ENCODE peak calls at places on chromosomes 16 and 17, in four cellular contexts. Z, R, C and V are unnamed samples.

GRCh38 chr16:69406780-69407331 is 17.6 kb upstream of the CYB5B start:
- DNase-seq in Z (no peak), R (no peak), C (no peak), V (peak)

GRCh38 chr17:75457047-75457654 is 716 bp downstream of the TMEM94 start:
- DNase-seq in Z (peak), R (peak), C (peak), V (peak)

GRCh38 chr16:586645-587590 is 2.9 kb upstream of the RAB40C start:
- DNase-seq in Z (no peak), R (no peak), C (no peak), V (peak)

GRCh38 chr17:82300707-82301270 is 16.6 kb downstream of the CD7 start:
- DNase-seq in Z (peak), R (peak), C (peak), V (peak)

GRCh38 chr16:4450921-4451619 is 23.4 kb downstream of the NMRAL1 start:
- DNase-seq in Z (no peak), R (no peak), C (no peak), V (no peak)

GRCh38 chr16:3646348-3646920 is 8.1 kb upstream of the DNASE1 start:
- DNase-seq in Z (peak), R (peak), C (peak), V (no peak)

GRCh38 chr17:34542700-34543336 is 36.6 kb upstream of the TMEM132E start:
- DNase-seq in Z (peak), R (no peak), C (peak), V (peak)

GRCh38 chr17:69228576-69228975 is at the start of gene ABCA10:
- DNase-seq in Z (no peak), R (peak), C (no peak), V (peak)

GRCh38 chr17:60720763-60721531 is 43.3 kb downstream of the BCAS3 start:
- DNase-seq in Z (peak), R (peak), C (peak), V (peak)

GRCh38 chr17:46782250-46782953 is 36.1 kb downstream of the WNT3 start:
- DNase-seq in Z (peak), R (no peak), C (peak), V (no peak)

GRCh38 chr16:70399951-70400350 is 38.9 kb downstream of the ST3GAL2 start:
- DNase-seq in Z (no peak), R (no peak), C (no peak), V (no peak)

GRCh38 chr17:75774471-75774987 is 9.5 kb upstream of the GALK1 start:
- DNase-seq in Z (no peak), R (no peak), C (no peak), V (no peak)

GRCh38 chr17:57455063-57455914 is 199.0 kb downstream of the MSI2 start:
- DNase-seq in Z (peak), R (peak), C (no peak), V (peak)

GRCh38 chr16:2205104-2205966 is at the start of gene MLST8:
- DNase-seq in Z (peak), R (peak), C (peak), V (peak)

GRCh38 chr17:40551874-40552768 is 13.2 kb downstream of the CCR7 start:
- DNase-seq in Z (peak), R (peak), C (peak), V (peak)

GRCh38 chr17:64200080-64201042 is 62.7 kb downstream of the TEX2 start:
- DNase-seq in Z (no peak), R (peak), C (peak), V (peak)

GRCh38 chr16:11004957-11005610 is 60.7 kb downstream of the CLEC16A start:
- DNase-seq in Z (no peak), R (peak), C (peak), V (peak)

GRCh38 chr17:33072421-33073175 is 81.0 kb downstream of the SPACA3 start:
- DNase-seq in Z (no peak), R (no peak), C (no peak), V (no peak)

GRCh38 chr17:19004601-19005441 is at the start of gene FAM83G:
- DNase-seq in Z (peak), R (peak), C (peak), V (peak)

GRCh38 chr16:23317266-23317661 is 15.2 kb downstream of the SCNN1B start:
- DNase-seq in Z (no peak), R (no peak), C (no peak), V (no peak)

GRCh38 chr16:84692451-84692850 is 7.3 kb upstream of the USP10 start:
- DNase-seq in Z (no peak), R (no peak), C (no peak), V (no peak)

GRCh38 chr16:74186589-74186988 is 110.0 kb upstream of the PSMD7 start:
- DNase-seq in Z (no peak), R (peak), C (no peak), V (peak)

GRCh38 chr17:80999224-81000088 is 7.8 kb downstream of the CHMP6 start:
- DNase-seq in Z (no peak), R (no peak), C (no peak), V (no peak)

GRCh38 chr17:64788286-64789060 is 126.4 kb upstream of the SMURF2 start:
- DNase-seq in Z (peak), R (no peak), C (no peak), V (no peak)